ENCODE peak calls at places on chromosomes 11 and 22, in seven cellular contexts. W is lung, N is uterus, Y is upper lobe of right lung, J is astrocyte of the cerebellum, O is GM10248, D is neural crest cell. H is an unnamed sample.
A peak's percentile ranks its signal among the peaks of the same experiment; 100 is the strongest.

GRCh38 chr22:46354176-46354992 is 18.9 kb downstream of the TRMU start:
- DNase-seq in W (no peak), N (no peak), Y (peak; percentile 64), J (no peak), O (no peak), D (no peak), H (no peak)

GRCh38 chr22:45240137-45240809 is 421 bp downstream of the KIAA0930 start:
- DNase-seq in W (no peak), N (peak; percentile 34), Y (peak; percentile 80), J (no peak), O (no peak), D (no peak), H (no peak)

GRCh38 chr22:47032091-47032943 is 269.9 kb downstream of the TBC1D22A start:
- DNase-seq in W (peak; percentile 44), N (no peak), Y (peak; percentile 79), J (no peak), O (no peak), D (no peak), H (no peak)

GRCh38 chr11:130631119-130631518 is 182.7 kb downstream of the ADAMTS15 start:
- DNase-seq in W (no peak), N (no peak), Y (no peak), J (peak; percentile 72), O (no peak), D (no peak), H (no peak)

GRCh38 chr22:42294034-42294985 is 23.9 kb upstream of the TCF20 start:
- DNase-seq in W (no peak), N (no peak), Y (peak; percentile 75), J (peak; percentile 22), O (no peak), D (peak; percentile 59), H (peak; percentile 15)

GRCh38 chr11:111719379-111719778 is 46.8 kb downstream of the PPP2R1B start:
- DNase-seq in W (no peak), N (no peak), Y (no peak), J (no peak), O (no peak), D (no peak), H (no peak)

GRCh38 chr22:37079668-37080171 is 28.2 kb downstream of the KCTD17 start:
- DNase-seq in W (no peak), N (no peak), Y (no peak), J (no peak), O (no peak), D (no peak), H (no peak)

GRCh38 chr11:75481602-75482309 is 44.0 kb downstream of the GDPD5 start:
- DNase-seq in W (no peak), N (no peak), Y (no peak), J (no peak), O (no peak), D (no peak), H (no peak)

GRCh38 chr11:119529063-119529845 is 106.3 kb upstream of the THY1 start:
- DNase-seq in W (no peak), N (no peak), Y (no peak), J (no peak), O (no peak), D (no peak), H (no peak)

GRCh38 chr11:110712643-110713468 is 619 bp upstream of the ARHGAP20 start:
- DNase-seq in W (peak; percentile 32), N (peak; percentile 17), Y (peak; percentile 59), J (peak; percentile 34), O (no peak), D (no peak), H (peak; percentile 27)

GRCh38 chr11:59145534-59145933 is 2.9 kb downstream of the FAM111A start:
- DNase-seq in W (no peak), N (no peak), Y (no peak), J (no peak), O (no peak), D (no peak), H (no peak)

GRCh38 chr11:84408946-84409411 is 1122.8 kb upstream of the CCDC90B start:
- DNase-seq in W (no peak), N (no peak), Y (no peak), J (no peak), O (no peak), D (no peak), H (no peak)

GRCh38 chr11:86459682-86460460 is 85.2 kb downstream of the CCDC81 start:
- DNase-seq in W (peak; percentile 58), N (peak; percentile 65), Y (no peak), J (peak; percentile 94), O (no peak), D (no peak), H (peak; percentile 56)

GRCh38 chr11:13983081-13983751 is 20.7 kb downstream of the SPON1 start:
- DNase-seq in W (no peak), N (peak; percentile 52), Y (no peak), J (peak; percentile 41), O (no peak), D (no peak), H (peak; percentile 78)

GRCh38 chr11:87879118-87879517 is 296.1 kb downstream of the RAB38 start:
- DNase-seq in W (no peak), N (no peak), Y (no peak), J (no peak), O (no peak), D (no peak), H (no peak)

GRCh38 chr11:87878373-87878779 is 296.9 kb downstream of the RAB38 start:
- DNase-seq in W (no peak), N (peak; percentile 20), Y (no peak), J (peak; percentile 24), O (no peak), D (peak; percentile 2), H (no peak)
- TF ChIP-seq CTCF in W (no peak), N (peak; percentile 30), Y (peak; percentile 39), J (peak; percentile 65), O (peak; percentile 55), D (peak; percentile 64), H (no peak)

GRCh38 chr11:2072551-2073261 is 66.5 kb downstream of the IGF2 start:
- DNase-seq in W (no peak), N (no peak), Y (peak; percentile 53), J (no peak), O (peak; percentile 13), D (no peak), H (no peak)

GRCh38 chr11:2071748-2072385 is 67.3 kb downstream of the IGF2 start:
- DNase-seq in W (no peak), N (no peak), Y (peak; percentile 36), J (no peak), O (no peak), D (no peak), H (no peak)

GRCh38 chr11:2076441-2076840 is 62.7 kb downstream of the IGF2 start:
- DNase-seq in W (no peak), N (no peak), Y (no peak), J (no peak), O (no peak), D (no peak), H (no peak)

GRCh38 chr11:2077061-2077802 is 62.0 kb downstream of the IGF2 start:
- DNase-seq in W (no peak), N (no peak), Y (no peak), J (no peak), O (no peak), D (no peak), H (no peak)

DNA sequence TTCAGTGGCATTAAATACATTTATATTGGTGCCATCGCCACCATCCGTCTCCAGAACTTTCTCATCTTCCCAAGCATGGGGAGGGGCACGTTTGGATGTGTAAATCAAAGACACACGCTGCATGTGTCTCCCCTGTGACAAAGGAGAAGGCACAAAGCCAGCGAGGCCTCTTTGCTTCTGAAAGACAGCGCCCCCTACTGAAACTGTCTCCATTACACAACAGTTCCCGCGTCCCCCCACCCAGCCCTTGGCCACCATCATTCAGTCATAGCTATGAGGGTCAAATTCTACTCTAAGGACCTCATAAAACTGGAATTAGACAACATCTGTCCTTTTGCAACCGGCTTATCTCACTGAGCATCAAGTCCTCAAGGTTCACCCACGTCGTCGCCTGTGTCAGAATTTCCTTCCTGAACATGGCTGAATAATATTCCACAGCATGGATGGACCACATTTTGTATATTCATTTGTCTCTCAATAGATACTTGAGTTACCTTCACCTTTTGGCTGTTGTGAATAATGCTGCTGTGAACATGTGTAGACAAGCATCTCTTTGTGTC is 64.8 kb downstream of the IGF2 start:
- DNase-seq in W (no peak), N (no peak), Y (no peak), J (no peak), O (peak; percentile 16), D (no peak), H (no peak)
- TF ChIP-seq CTCF in W (no peak), N (no peak), Y (no peak), J (peak; percentile 13), O (no peak), D (peak; percentile 36), H (no peak)

GRCh38 chr22:38942702-38943101 is 14.7 kb upstream of the APOBEC3A start:
- DNase-seq in W (no peak), N (no peak), Y (peak; percentile 39), J (no peak), O (no peak), D (no peak), H (no peak)

GRCh38 chr22:38943882-38944281 is 13.5 kb upstream of the APOBEC3A start:
- DNase-seq in W (no peak), N (no peak), Y (no peak), J (no peak), O (no peak), D (no peak), H (no peak)

GRCh38 chr22:38944653-38945052 is 12.8 kb upstream of the APOBEC3A start:
- DNase-seq in W (no peak), N (no peak), Y (peak; percentile 28), J (no peak), O (no peak), D (no peak), H (no peak)

GRCh38 chr22:38941488-38941987 is 15.9 kb upstream of the APOBEC3A start:
- DNase-seq in W (peak; percentile 60), N (no peak), Y (peak; percentile 80), J (no peak), O (peak; percentile 76), D (no peak), H (no peak)

GRCh38 chr22:38943181-38943580 is 14.2 kb upstream of the APOBEC3A start:
- DNase-seq in W (no peak), N (no peak), Y (peak; percentile 53), J (no peak), O (no peak), D (no peak), H (no peak)
- TF ChIP-seq CTCF in W (no peak), N (no peak), Y (peak; percentile 15), J (no peak), O (no peak), D (no peak), H (no peak)

DNA sequence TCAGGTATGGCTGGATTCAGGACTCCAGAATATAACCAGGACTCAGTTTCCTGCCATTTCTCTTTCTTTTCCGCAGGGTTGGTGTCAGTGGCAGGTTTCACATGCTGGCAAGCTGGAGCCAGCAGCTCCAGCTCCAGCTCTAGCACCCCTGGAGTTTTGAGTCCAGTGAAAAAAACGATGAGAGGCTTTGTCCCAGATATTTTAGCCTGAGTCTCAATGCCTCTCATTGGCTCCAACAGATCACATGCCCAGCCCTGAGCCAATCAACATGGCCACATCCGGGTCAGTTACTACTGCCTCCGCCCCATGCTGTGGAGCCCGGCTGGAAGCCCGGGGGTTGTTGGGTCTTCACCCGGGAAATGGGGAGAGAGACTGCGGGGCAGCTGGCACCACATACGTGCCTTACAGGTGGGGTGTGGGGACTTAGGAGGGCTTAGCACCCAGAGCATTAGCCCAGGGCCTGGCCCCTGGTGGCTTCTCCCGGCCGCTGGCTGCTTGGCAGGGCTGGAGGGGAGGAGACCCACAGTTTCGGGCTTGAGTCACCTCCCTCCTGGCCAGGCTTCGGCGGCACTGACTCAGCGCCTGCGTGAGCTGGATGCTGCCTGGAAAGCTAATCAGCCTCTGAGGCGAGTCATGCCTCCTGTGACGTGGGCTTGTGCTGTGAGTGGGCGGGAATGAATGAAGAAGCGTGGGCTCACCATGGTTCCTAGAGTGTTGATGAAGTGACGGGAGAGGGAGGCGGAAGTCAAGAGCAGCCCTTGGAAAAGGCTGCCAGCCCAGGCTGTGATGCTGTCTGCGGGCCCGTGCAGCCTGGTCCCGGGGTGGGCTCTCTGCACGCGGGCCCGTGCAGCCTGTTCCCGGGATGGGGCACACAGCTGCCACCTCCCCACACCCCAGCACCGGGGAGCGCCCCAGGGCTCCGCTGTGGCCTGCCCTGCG is 15.3 kb upstream of the MRTFA start:
- DNase-seq in W (peak; percentile 87), N (peak; percentile 98), Y (peak; percentile 94), J (peak; percentile 98), O (peak; percentile 84), D (peak; percentile 80), H (peak; percentile 79)
- TF ChIP-seq CTCF in W (no peak), N (peak; percentile 26), Y (no peak), J (no peak), O (no peak), D (no peak), H (no peak)